ENCODE peak calls at places on chromosomes 6 and 20, in seven cellular contexts. M is IMR-90, L is HepG2, E is A549, A is HCT116, P is H1, Z is GM12878. O is an unnamed sample.

GRCh38 chr6:149990672-149991402 is 27.1 kb downstream of the ULBP1 start:
- DNase-seq in E (no peak), P (peak), Z (no peak), L (no peak), M (no peak), A (no peak), O (peak)

GRCh38 chr20:31927758-31928157 is 24.1 kb downstream of the PDRG1 start:
- DNase-seq in P (no peak), A (no peak), M (no peak), Z (no peak), L (no peak), E (no peak), O (no peak)

GRCh38 chr6:28657367-28657755 is 131.7 kb downstream of the GPX5 start:
- DNase-seq in P (no peak), L (no peak), E (no peak), M (no peak), Z (no peak), A (no peak), O (no peak)

GRCh38 chr6:43695078-43695966 is 7.7 kb upstream of the MRPS18A start:
- DNase-seq in Z (no peak), E (no peak), M (no peak), P (peak), L (no peak), A (no peak), O (no peak)

GRCh38 chr20:38836991-38837390 is 31.5 kb downstream of the PPP1R16B start:
- DNase-seq in A (no peak), Z (no peak), L (no peak), E (no peak), P (no peak), M (no peak), O (no peak)

GRCh38 chr6:95725344-95725743 is 148.0 kb downstream of the MANEA start:
- DNase-seq in P (no peak), E (no peak), A (no peak), Z (no peak), L (no peak), M (no peak), O (no peak)

GRCh38 chr6:166462461-166463135 is 79.9 kb upstream of the MPC1 start:
- DNase-seq in E (no peak), Z (no peak), M (no peak), A (no peak), P (no peak), L (no peak), O (no peak)

GRCh38 chr20:13142143-13142542 is 78.9 kb upstream of the ISM1 start:
- DNase-seq in M (no peak), L (peak), Z (no peak), A (no peak), P (no peak), E (no peak), O (no peak)

GRCh38 chr20:9617940-9618339 is 103.5 kb downstream of the LAMP5 start:
- DNase-seq in E (peak), M (peak), L (peak), P (no peak), A (peak), Z (no peak), O (peak)

GRCh38 chr20:63501818-63502670 is 3.2 kb upstream of the EEF1A2 start:
- DNase-seq in A (no peak), M (peak), L (no peak), P (peak), Z (no peak), E (no peak), O (peak)

GRCh38 chr20:57568960-57569359 is 8.1 kb downstream of the PCK1 start:
- DNase-seq in Z (no peak), E (no peak), M (no peak), P (no peak), A (no peak), L (no peak), O (no peak)

GRCh38 chr6:30615958-30616810 is 859 bp downstream of the PPP1R10 start:
- DNase-seq in Z (no peak), A (no peak), P (no peak), E (peak), M (no peak), L (peak), O (peak)

GRCh38 chr20:5918856-5919633 is 31.3 kb downstream of the TRMT6 start:
- DNase-seq in Z (no peak), P (no peak), L (peak), E (peak), A (no peak), M (peak), O (no peak)

GRCh38 chr6:166660157-166660686 is 33.2 kb upstream of the RPS6KA2 start:
- DNase-seq in Z (no peak), L (peak), P (no peak), A (no peak), E (no peak), M (no peak), O (no peak)

GRCh38 chr6:54072708-54073313 is 38.4 kb upstream of the MLIP start:
- DNase-seq in M (no peak), E (no peak), Z (no peak), A (no peak), L (no peak), P (no peak), O (no peak)

GRCh38 chr20:57326667-57327455 is 2.7 kb upstream of the SPO11 start:
- DNase-seq in E (no peak), M (no peak), P (peak), A (peak), Z (no peak), L (no peak), O (no peak)

GRCh38 chr6:5025911-5026819 is 22.3 kb upstream of the RPP40 start:
- DNase-seq in P (peak), L (peak), M (peak), Z (no peak), E (no peak), A (no peak), O (peak)

GRCh38 chr20:56554869-56555268 is 21.8 kb downstream of the FAM209B start:
- DNase-seq in P (no peak), E (peak), Z (peak), M (peak), L (peak), A (peak), O (peak)

GRCh38 chr6:152634773-152635172 is 2.4 kb downstream of the SYNE1 start:
- DNase-seq in Z (no peak), A (no peak), L (no peak), M (no peak), P (no peak), E (no peak), O (no peak)

GRCh38 chr6:109396319-109396718 is 14.1 kb upstream of the CD164 start:
- DNase-seq in E (no peak), M (no peak), L (no peak), Z (no peak), A (no peak), P (no peak), O (no peak)

GRCh38 chr6:109393882-109394281 is 11.6 kb upstream of the CD164 start:
- DNase-seq in Z (no peak), E (no peak), M (peak), P (no peak), L (no peak), A (no peak), O (no peak)

DNA sequence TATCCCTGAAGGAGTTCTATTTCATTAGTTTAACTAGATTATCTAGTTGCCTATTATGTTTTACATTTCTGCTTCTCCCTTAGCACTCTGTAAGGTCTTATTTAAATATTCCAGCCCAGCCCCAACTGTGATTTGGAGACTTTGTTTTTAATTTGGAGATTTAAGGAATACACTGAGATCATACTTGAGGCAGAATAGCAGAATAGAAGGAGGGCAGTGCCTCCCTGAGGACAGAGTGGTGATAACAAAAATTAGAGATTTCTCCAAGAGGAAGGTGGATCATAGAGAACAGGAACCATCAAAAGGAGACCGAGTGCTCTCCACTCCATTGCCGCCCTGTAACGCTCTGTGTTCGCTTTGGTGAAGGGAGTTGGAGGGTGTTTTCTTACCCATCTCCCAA is 14.8 kb upstream of the CD164 start:
- DNase-seq in M (peak), A (no peak), L (no peak), Z (no peak), P (no peak), E (peak), O (peak)
- TF ChIP-seq CEBPB in M (no peak), A (no peak), L (no peak), Z (no peak), P (no peak), E (no peak), O (no peak)

GRCh38 chr6:23212398-23212797 is 643.0 kb downstream of the HDGFL1 start:
- DNase-seq in Z (no peak), P (no peak), A (no peak), L (no peak), M (no peak), E (no peak), O (no peak)

GRCh38 chr6:23218751-23219150 is 649.4 kb downstream of the HDGFL1 start:
- DNase-seq in L (no peak), M (no peak), A (no peak), P (no peak), E (no peak), Z (no peak), O (no peak)

GRCh38 chr6:23213651-23214050 is 644.3 kb downstream of the HDGFL1 start:
- DNase-seq in A (no peak), E (no peak), L (no peak), M (peak), P (no peak), Z (no peak), O (no peak)

DNA sequence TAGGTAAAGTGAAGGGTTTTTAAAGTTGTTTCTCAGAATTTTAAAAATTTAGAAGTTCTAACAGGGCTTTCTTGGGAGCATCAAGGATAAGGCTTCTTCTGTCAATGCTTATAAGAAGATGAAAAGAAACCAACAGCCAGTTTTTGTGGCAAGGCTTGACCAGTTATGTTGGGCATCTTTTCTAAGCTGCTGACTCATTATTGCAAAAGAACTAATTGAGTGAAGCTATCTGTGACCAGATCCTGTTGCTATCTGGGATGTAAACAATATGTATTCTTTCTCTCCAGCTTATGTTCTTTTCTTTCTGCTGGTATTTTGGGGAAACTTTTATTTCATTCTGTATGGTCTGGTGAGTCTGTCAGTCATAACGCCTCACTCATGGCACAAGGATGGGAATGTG is 643.8 kb downstream of the HDGFL1 start:
- DNase-seq in P (no peak), M (peak), Z (no peak), L (no peak), A (no peak), E (no peak), O (no peak)
- TF ChIP-seq CEBPB in P (no peak), M (peak), Z (no peak), L (no peak), A (no peak), E (no peak), O (no peak)

DNA sequence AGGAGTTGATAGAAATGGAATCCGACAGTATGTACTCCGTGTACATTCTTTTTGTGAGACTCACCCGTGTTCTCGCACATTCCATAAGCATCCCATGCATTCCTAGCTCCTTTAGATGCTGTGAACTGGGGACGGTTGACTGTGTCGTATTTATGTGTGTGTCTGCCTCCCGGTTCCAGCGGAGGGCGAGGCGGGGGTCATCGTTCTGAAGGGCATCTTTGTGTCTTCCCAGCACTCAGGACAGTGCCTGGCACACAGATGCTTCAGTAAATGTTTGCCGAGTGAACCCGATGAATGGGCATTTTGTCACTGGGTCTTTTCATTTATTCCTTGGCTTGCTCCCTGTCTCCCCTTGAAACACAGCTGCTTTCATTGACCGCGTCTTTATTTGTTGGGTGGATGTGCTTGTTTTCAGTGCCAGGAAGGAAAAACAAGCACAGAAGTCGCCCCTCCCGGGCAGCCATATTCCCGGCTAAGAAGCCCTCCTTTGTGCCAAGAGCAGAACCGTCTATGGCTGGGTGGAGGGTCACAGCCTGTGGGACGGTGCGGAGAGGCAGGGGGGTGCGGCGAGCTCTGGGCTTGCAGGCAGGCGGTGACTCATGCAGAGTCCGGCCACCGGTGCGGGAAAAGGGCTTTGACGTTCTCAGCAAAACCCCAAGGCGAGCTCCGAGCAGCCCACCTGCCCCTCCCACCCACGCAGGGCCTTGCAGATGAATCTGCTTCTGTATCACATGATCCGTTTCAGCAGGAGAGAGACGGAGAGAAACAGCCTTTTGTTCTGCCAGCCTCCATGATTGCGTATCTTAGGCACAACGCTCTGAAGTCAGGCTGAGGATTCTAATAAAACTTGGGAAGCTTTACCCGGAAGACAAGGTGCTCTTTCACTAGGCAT is 11.2 kb upstream of the PSMG4 start:
- DNase-seq in Z (no peak), L (peak), P (peak), A (no peak), M (peak), E (peak), O (peak)
- TF ChIP-seq CEBPB in Z (no peak), L (no peak), P (no peak), A (no peak), M (no peak), E (no peak), O (no peak)

GRCh38 chr20:16929756-16930155 is 181.6 kb downstream of the OTOR start:
- DNase-seq in L (no peak), A (no peak), E (no peak), Z (no peak), M (peak), P (no peak), O (no peak)
- TF ChIP-seq CEBPB in L (no peak), A (no peak), E (no peak), Z (no peak), M (peak), P (no peak), O (no peak)

GRCh38 chr20:48772183-48772976 is 55.4 kb downstream of the PREX1 start:
- DNase-seq in E (no peak), M (no peak), P (no peak), Z (no peak), L (no peak), A (no peak), O (no peak)
- TF ChIP-seq CEBPB in E (no peak), M (no peak), P (no peak), Z (no peak), L (no peak), A (no peak), O (no peak)

GRCh38 chr6:79461205-79461604 is 76.0 kb downstream of the LCA5 start:
- DNase-seq in L (peak), A (no peak), Z (no peak), M (no peak), E (no peak), P (no peak), O (no peak)
- TF ChIP-seq CEBPB in L (peak), A (no peak), Z (no peak), M (no peak), E (no peak), P (no peak), O (no peak)

GRCh38 chr6:93927731-93928130 is 508.4 kb upstream of the EPHA7 start:
- DNase-seq in M (no peak), L (no peak), E (no peak), P (no peak), A (no peak), Z (no peak), O (no peak)
- TF ChIP-seq CEBPB in M (no peak), L (no peak), E (no peak), P (no peak), A (no peak), Z (no peak), O (no peak)

GRCh38 chr6:13013681-13014550 is 297.3 kb downstream of the PHACTR1 start:
- DNase-seq in Z (no peak), A (no peak), P (peak), M (no peak), L (no peak), E (peak), O (no peak)
- TF ChIP-seq CEBPB in Z (no peak), A (no peak), P (no peak), M (no peak), L (no peak), E (no peak), O (no peak)